ENCODE peak calls at places on chromosomes 6 and 20, in ten cellular contexts. One of them, this sample, is unnamed.

GRCh38 chr6:141988327-141988726 is 144.4 kb upstream of the GJE1 start:
- DNase-seq in epithelial cell of esophagus: no peak
- DNase-seq in fibroblast of lung: no peak
- DNase-seq in psoas muscle: no peak
- DNase-seq in heart left ventricle: no peak
- DNase-seq in choroid plexus epithelial cell: no peak
- DNase-seq in tibial artery: no peak
- DNase-seq in IMR-90: no peak
- DNase-seq in transverse colon: no peak
- DNase-seq in HFF-Myc: no peak
- DNase-seq in this sample: no peak

GRCh38 chr20:64230461-64231145 is 24.9 kb upstream of the PCMTD2 start:
- DNase-seq in epithelial cell of esophagus: no peak
- DNase-seq in fibroblast of lung: no peak
- DNase-seq in psoas muscle: peak
- DNase-seq in heart left ventricle: peak
- DNase-seq in choroid plexus epithelial cell: no peak
- DNase-seq in tibial artery: no peak
- DNase-seq in IMR-90: no peak
- DNase-seq in transverse colon: no peak
- DNase-seq in HFF-Myc: no peak
- DNase-seq in this sample: no peak

GRCh38 chr6:508614-509013 is 117.1 kb downstream of the IRF4 start:
- DNase-seq in epithelial cell of esophagus: peak
- DNase-seq in fibroblast of lung: no peak
- DNase-seq in psoas muscle: no peak
- DNase-seq in heart left ventricle: no peak
- DNase-seq in choroid plexus epithelial cell: no peak
- DNase-seq in tibial artery: no peak
- DNase-seq in IMR-90: no peak
- DNase-seq in transverse colon: no peak
- DNase-seq in HFF-Myc: no peak
- DNase-seq in this sample: no peak

GRCh38 chr6:158040804-158041347 is 59.2 kb downstream of the SYNJ2 start:
- DNase-seq in epithelial cell of esophagus: no peak
- DNase-seq in fibroblast of lung: peak
- DNase-seq in psoas muscle: no peak
- DNase-seq in heart left ventricle: peak
- DNase-seq in choroid plexus epithelial cell: peak
- DNase-seq in tibial artery: peak
- DNase-seq in IMR-90: peak
- DNase-seq in transverse colon: no peak
- DNase-seq in HFF-Myc: no peak
- DNase-seq in this sample: no peak

GRCh38 chr6:157510329-157511188 is 129.6 kb downstream of the ZDHHC14 start:
- DNase-seq in epithelial cell of esophagus: no peak
- DNase-seq in fibroblast of lung: no peak
- DNase-seq in psoas muscle: no peak
- DNase-seq in heart left ventricle: no peak
- DNase-seq in choroid plexus epithelial cell: no peak
- DNase-seq in tibial artery: no peak
- DNase-seq in IMR-90: no peak
- DNase-seq in transverse colon: no peak
- DNase-seq in HFF-Myc: no peak
- DNase-seq in this sample: no peak

GRCh38 chr6:37897321-37897720 is 77.8 kb downstream of the ZFAND3 start:
- DNase-seq in epithelial cell of esophagus: peak
- DNase-seq in fibroblast of lung: peak
- DNase-seq in psoas muscle: no peak
- DNase-seq in heart left ventricle: no peak
- DNase-seq in choroid plexus epithelial cell: peak
- DNase-seq in tibial artery: no peak
- DNase-seq in IMR-90: peak
- DNase-seq in transverse colon: no peak
- DNase-seq in HFF-Myc: no peak
- DNase-seq in this sample: no peak

GRCh38 chr6:17086469-17086868 is 15.4 kb upstream of the STMND1 start:
- DNase-seq in epithelial cell of esophagus: peak
- DNase-seq in fibroblast of lung: peak
- DNase-seq in psoas muscle: no peak
- DNase-seq in heart left ventricle: peak
- DNase-seq in choroid plexus epithelial cell: peak
- DNase-seq in tibial artery: peak
- DNase-seq in IMR-90: peak
- DNase-seq in transverse colon: peak
- DNase-seq in HFF-Myc: peak
- DNase-seq in this sample: peak

GRCh38 chr6:41571066-41571780 is 25.0 kb downstream of the FOXP4 start:
- DNase-seq in epithelial cell of esophagus: no peak
- DNase-seq in fibroblast of lung: no peak
- DNase-seq in psoas muscle: no peak
- DNase-seq in heart left ventricle: no peak
- DNase-seq in choroid plexus epithelial cell: no peak
- DNase-seq in tibial artery: no peak
- DNase-seq in IMR-90: no peak
- DNase-seq in transverse colon: no peak
- DNase-seq in HFF-Myc: no peak
- DNase-seq in this sample: no peak

DNA sequence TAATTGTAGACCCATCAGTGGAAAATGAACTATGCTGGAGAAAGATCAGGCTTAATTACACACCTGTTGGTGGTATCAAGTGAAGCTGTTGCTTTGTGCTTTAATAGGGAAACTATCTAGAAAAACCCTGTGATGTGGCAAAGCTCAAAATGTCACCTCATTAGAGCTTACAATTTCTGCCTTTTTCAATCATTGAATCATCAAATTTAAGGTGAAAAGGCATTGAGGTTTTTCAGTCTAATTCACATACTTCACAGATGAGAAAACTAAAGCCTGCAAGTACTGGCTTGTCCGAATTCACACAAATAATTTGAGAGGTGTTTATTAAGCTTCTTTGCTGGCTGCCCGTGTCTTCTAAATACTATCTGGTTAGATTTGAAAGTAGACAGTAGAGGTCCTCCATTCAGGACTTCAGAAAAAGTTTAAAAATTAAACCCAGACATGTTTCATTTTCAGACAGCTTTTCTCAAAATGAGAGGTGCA is 143.4 kb upstream of the MAP3K7 start:
- DNase-seq in epithelial cell of esophagus: peak
- DNase-seq in fibroblast of lung: no peak
- DNase-seq in psoas muscle: no peak
- DNase-seq in heart left ventricle: no peak
- DNase-seq in choroid plexus epithelial cell: no peak
- DNase-seq in tibial artery: no peak
- DNase-seq in IMR-90: no peak
- DNase-seq in transverse colon: no peak
- DNase-seq in HFF-Myc: no peak
- DNase-seq in this sample: no peak
- H3K4me3 ChIP-seq in epithelial cell of esophagus: no peak
- H3K4me3 ChIP-seq in fibroblast of lung: no peak
- H3K4me3 ChIP-seq in psoas muscle: no peak
- H3K4me3 ChIP-seq in heart left ventricle: no peak
- H3K4me3 ChIP-seq in choroid plexus epithelial cell: no peak
- H3K4me3 ChIP-seq in tibial artery: no peak
- H3K4me3 ChIP-seq in IMR-90: no peak
- H3K4me3 ChIP-seq in transverse colon: no peak
- H3K4me3 ChIP-seq in HFF-Myc: no peak
- H3K4me3 ChIP-seq in this sample: no peak

GRCh38 chr6:105790635-105791034 is 295.5 kb upstream of the PRDM1 start:
- DNase-seq in epithelial cell of esophagus: no peak
- DNase-seq in fibroblast of lung: no peak
- DNase-seq in psoas muscle: no peak
- DNase-seq in heart left ventricle: no peak
- DNase-seq in choroid plexus epithelial cell: peak
- DNase-seq in tibial artery: no peak
- DNase-seq in IMR-90: no peak
- DNase-seq in transverse colon: no peak
- DNase-seq in HFF-Myc: no peak
- DNase-seq in this sample: no peak

GRCh38 chr6:105794263-105794662 is 291.9 kb upstream of the PRDM1 start:
- DNase-seq in epithelial cell of esophagus: peak
- DNase-seq in fibroblast of lung: no peak
- DNase-seq in psoas muscle: peak
- DNase-seq in heart left ventricle: peak
- DNase-seq in choroid plexus epithelial cell: peak
- DNase-seq in tibial artery: peak
- DNase-seq in IMR-90: no peak
- DNase-seq in transverse colon: peak
- DNase-seq in HFF-Myc: no peak
- DNase-seq in this sample: peak

GRCh38 chr6:105791569-105792318 is 294.4 kb upstream of the PRDM1 start:
- DNase-seq in epithelial cell of esophagus: no peak
- DNase-seq in fibroblast of lung: no peak
- DNase-seq in psoas muscle: no peak
- DNase-seq in heart left ventricle: no peak
- DNase-seq in choroid plexus epithelial cell: no peak
- DNase-seq in tibial artery: no peak
- DNase-seq in IMR-90: no peak
- DNase-seq in transverse colon: no peak
- DNase-seq in HFF-Myc: no peak
- DNase-seq in this sample: peak

GRCh38 chr6:105794870-105795269 is 291.3 kb upstream of the PRDM1 start:
- DNase-seq in epithelial cell of esophagus: no peak
- DNase-seq in fibroblast of lung: no peak
- DNase-seq in psoas muscle: no peak
- DNase-seq in heart left ventricle: no peak
- DNase-seq in choroid plexus epithelial cell: no peak
- DNase-seq in tibial artery: no peak
- DNase-seq in IMR-90: no peak
- DNase-seq in transverse colon: no peak
- DNase-seq in HFF-Myc: no peak
- DNase-seq in this sample: no peak

DNA sequence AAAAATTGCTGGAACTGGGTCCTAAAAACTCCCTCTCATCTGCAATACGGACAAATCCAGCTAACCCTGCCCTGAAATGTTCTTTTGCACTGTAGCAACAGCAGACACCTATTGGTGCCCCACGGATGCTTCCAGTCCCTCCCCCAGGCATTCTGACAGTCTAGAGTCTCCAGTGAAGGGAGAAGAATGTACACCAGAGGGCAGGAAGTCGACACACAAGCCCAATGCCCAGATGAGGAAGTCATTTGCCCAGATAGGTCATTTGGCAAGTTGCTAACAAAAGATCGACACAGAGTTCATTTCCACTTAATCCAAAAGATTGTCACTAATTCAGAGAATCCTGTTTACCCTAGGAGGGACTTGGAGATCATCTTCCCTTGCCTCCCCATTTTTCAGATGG is 293.0 kb upstream of the PRDM1 start:
- DNase-seq in epithelial cell of esophagus: peak
- DNase-seq in fibroblast of lung: no peak
- DNase-seq in psoas muscle: no peak
- DNase-seq in heart left ventricle: peak
- DNase-seq in choroid plexus epithelial cell: peak
- DNase-seq in tibial artery: no peak
- DNase-seq in IMR-90: no peak
- DNase-seq in transverse colon: peak
- DNase-seq in HFF-Myc: no peak
- DNase-seq in this sample: no peak
- TF ChIP-seq CTCF in epithelial cell of esophagus: no peak
- TF ChIP-seq CTCF in fibroblast of lung: no peak
- TF ChIP-seq CTCF in psoas muscle: peak
- TF ChIP-seq CTCF in heart left ventricle: peak
- TF ChIP-seq CTCF in choroid plexus epithelial cell: peak
- TF ChIP-seq CTCF in tibial artery: no peak
- TF ChIP-seq CTCF in IMR-90: peak
- TF ChIP-seq CTCF in transverse colon: no peak
- TF ChIP-seq CTCF in HFF-Myc: peak
- TF ChIP-seq CTCF in this sample: peak

DNA sequence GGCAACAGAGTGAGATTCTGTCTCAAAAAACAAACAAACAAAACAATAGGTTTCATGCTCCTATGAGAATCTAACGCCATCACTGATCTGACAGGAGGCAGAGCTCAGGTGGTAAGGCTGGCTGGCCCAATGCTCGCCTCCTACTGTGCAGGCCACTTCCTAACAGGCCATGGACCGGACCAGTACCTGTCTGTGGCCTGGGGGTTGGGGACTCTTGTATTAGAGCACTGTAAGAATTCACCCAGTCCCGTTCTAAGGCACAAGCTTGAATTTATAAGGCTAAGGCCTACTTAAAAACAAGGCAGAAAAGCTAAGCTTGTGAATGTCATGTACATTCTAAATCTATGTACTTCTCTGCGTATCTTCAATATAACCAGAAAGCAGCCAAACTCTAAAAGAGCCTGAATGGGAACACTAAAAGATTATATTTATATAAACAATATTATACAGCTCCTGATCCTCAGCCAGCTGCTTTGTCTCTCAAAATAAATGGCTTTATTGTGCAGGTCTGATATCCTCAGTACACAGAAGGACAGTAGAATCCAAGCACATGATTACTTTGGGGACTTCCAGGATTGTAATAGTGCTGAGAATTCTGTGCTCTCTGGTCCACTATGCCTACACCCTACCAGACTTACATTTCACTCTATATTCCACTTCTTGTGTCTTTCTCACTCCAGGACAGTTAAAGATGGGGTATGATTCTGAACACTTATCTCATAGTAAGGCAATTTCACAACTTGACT is 64.5 kb upstream of the DST start:
- DNase-seq in epithelial cell of esophagus: no peak
- DNase-seq in fibroblast of lung: no peak
- DNase-seq in psoas muscle: no peak
- DNase-seq in heart left ventricle: no peak
- DNase-seq in choroid plexus epithelial cell: no peak
- DNase-seq in tibial artery: no peak
- DNase-seq in IMR-90: no peak
- DNase-seq in transverse colon: no peak
- DNase-seq in HFF-Myc: no peak
- DNase-seq in this sample: no peak
- H3K4me3 ChIP-seq in epithelial cell of esophagus: no peak
- H3K4me3 ChIP-seq in fibroblast of lung: no peak
- H3K4me3 ChIP-seq in psoas muscle: no peak
- H3K4me3 ChIP-seq in heart left ventricle: no peak
- H3K4me3 ChIP-seq in choroid plexus epithelial cell: no peak
- H3K4me3 ChIP-seq in tibial artery: no peak
- H3K4me3 ChIP-seq in IMR-90: no peak
- H3K4me3 ChIP-seq in transverse colon: no peak
- H3K4me3 ChIP-seq in HFF-Myc: no peak
- H3K4me3 ChIP-seq in this sample: no peak

DNA sequence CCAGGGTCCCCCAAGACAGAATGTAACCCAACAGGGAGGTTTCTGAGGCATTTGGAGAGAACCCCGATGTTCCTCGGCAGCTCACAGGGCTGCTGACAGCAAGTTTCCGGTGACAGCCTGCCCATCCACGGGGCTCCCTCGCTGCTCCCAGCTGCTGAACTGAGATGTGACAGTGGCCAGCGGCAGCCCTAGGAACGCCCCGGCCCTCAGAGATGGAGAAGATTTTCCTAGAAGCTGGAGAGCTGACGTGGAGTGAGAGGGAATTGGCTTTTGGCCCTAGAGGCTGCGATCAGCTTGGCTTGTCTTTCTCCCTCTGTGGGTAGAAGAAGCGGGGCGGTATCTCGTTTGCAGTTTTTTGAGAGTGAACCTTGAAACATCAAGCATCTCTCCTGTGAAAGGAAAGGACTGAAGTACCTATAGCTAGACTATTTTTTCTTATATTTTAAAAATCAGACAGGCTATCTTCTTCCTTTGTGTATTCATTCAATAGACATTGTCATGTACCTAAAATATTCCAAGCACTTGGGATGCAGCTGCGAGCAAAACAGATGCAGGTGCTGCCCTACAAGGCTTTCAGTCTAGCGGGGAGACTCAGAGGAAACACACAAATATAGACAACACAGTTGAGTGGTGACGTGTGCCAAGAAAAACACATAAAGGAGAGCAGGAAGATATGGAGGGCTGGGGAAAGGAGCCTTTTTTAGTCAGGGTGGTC is 28.4 kb upstream of the NFATC2 start:
- DNase-seq in epithelial cell of esophagus: no peak
- DNase-seq in fibroblast of lung: no peak
- DNase-seq in psoas muscle: peak
- DNase-seq in heart left ventricle: peak
- DNase-seq in choroid plexus epithelial cell: peak
- DNase-seq in tibial artery: peak
- DNase-seq in IMR-90: peak
- DNase-seq in transverse colon: peak
- DNase-seq in HFF-Myc: no peak
- DNase-seq in this sample: peak
- TF ChIP-seq CTCF in epithelial cell of esophagus: no peak
- TF ChIP-seq CTCF in fibroblast of lung: no peak
- TF ChIP-seq CTCF in psoas muscle: no peak
- TF ChIP-seq CTCF in heart left ventricle: no peak
- TF ChIP-seq CTCF in choroid plexus epithelial cell: no peak
- TF ChIP-seq CTCF in tibial artery: no peak
- TF ChIP-seq CTCF in IMR-90: no peak
- TF ChIP-seq CTCF in transverse colon: no peak
- TF ChIP-seq CTCF in HFF-Myc: no peak
- TF ChIP-seq CTCF in this sample: no peak